ENCODE peak calls at places on chromosomes 2 and 18, in four cellular contexts. L is SK-N-SH, I is GM23338, Q is HCT116. W is an unnamed sample.

GRCh38 chr18:49011291-49011746 is 60.6 kb upstream of the SMAD7 start:
- DNase-seq in Q (no peak), L (peak), I (no peak), W (no peak)

GRCh38 chr2:160719116-160719515 is 225.5 kb upstream of the RBMS1 start:
- DNase-seq in I (no peak), L (no peak), Q (no peak), W (peak)

GRCh38 chr2:18788590-18788989 is 199.2 kb upstream of the NT5C1B start:
- DNase-seq in L (no peak), I (no peak), Q (no peak), W (no peak)

GRCh38 chr2:240465765-240466578 is 30.5 kb downstream of the GPC1 start:
- DNase-seq in Q (no peak), I (no peak), L (peak), W (no peak)

GRCh38 chr2:102059151-102059550 is 67.4 kb downstream of the IL1R2 start:
- DNase-seq in L (no peak), Q (no peak), I (no peak), W (no peak)

GRCh38 chr2:233051241-233052149 is 8.6 kb upstream of the INPP5D start:
- DNase-seq in Q (no peak), L (no peak), I (peak), W (no peak)

GRCh38 chr18:26777316-26778053 is 88.0 kb downstream of the AQP4 start:
- DNase-seq in L (no peak), Q (no peak), I (peak), W (no peak)

GRCh38 chr2:75607988-75608683 is 38.4 kb upstream of the MRPL19 start:
- DNase-seq in L (no peak), Q (no peak), I (peak), W (no peak)

GRCh38 chr18:49985246-49985645 is 171.9 kb upstream of the ACAA2 start:
- DNase-seq in L (no peak), I (no peak), Q (no peak), W (no peak)

GRCh38 chr2:224772494-224772893 is 56.3 kb upstream of the CCDC195 start:
- DNase-seq in L (no peak), I (no peak), Q (no peak), W (no peak)

GRCh38 chr2:8481463-8482009 is 200.3 kb upstream of the ID2 start:
- DNase-seq in I (no peak), L (no peak), Q (no peak), W (no peak)

GRCh38 chr2:40955635-40956034 is 503.7 kb upstream of the SLC8A1 start:
- DNase-seq in L (no peak), Q (no peak), I (no peak), W (no peak)

GRCh38 chr2:37672104-37672869 is 845 bp upstream of the CDC42EP3 start:
- DNase-seq in L (peak), Q (peak), I (peak), W (no peak)

GRCh38 chr2:213678437-213679218 is 394.4 kb downstream of the SPAG16 start:
- DNase-seq in I (no peak), L (no peak), Q (no peak), W (no peak)

GRCh38 chr18:73235491-73235890 is 367.7 kb upstream of the NETO1 start:
- DNase-seq in I (no peak), L (no peak), Q (no peak), W (peak)

GRCh38 chr2:204691911-204692510 is 146.7 kb downstream of the PARD3B start:
- DNase-seq in L (peak), I (peak), Q (peak), W (peak)

GRCh38 chr2:75676464-75676863 is 29.9 kb downstream of the MRPL19 start:
- DNase-seq in Q (no peak), L (no peak), I (no peak), W (no peak)

GRCh38 chr2:71603311-71603794 is 150.0 kb downstream of the DYSF start:
- DNase-seq in I (no peak), L (no peak), Q (no peak), W (no peak)

GRCh38 chr18:27033722-27034121 is 151.4 kb downstream of the CHST9 start:
- DNase-seq in I (peak), Q (no peak), L (no peak), W (no peak)

GRCh38 chr2:202064206-202064880 is 8.7 kb upstream of the KIAA2012 start:
- DNase-seq in Q (no peak), I (peak), L (peak), W (no peak)

GRCh38 chr2:152548996-152549395 is 168.3 kb downstream of the PRPF40A start:
- DNase-seq in L (no peak), I (no peak), Q (no peak), W (no peak)

GRCh38 chr2:196131384-196131861 is 40.0 kb downstream of the STK17B start:
- DNase-seq in Q (peak), L (peak), I (peak), W (peak)

GRCh38 chr2:12741361-12741760 is 24.6 kb downstream of the TRIB2 start:
- DNase-seq in Q (no peak), L (peak), I (no peak), W (no peak)

GRCh38 chr18:706438-706837 is 6.0 kb downstream of the ENOSF1 start:
- DNase-seq in L (no peak), I (no peak), Q (no peak), W (no peak)

GRCh38 chr2:233838251-233838650 is 16.1 kb downstream of the HJURP start:
- DNase-seq in L (no peak), I (no peak), Q (no peak), W (no peak)

GRCh38 chr2:198371902-198372611 is 567.7 kb downstream of the PLCL1 start:
- DNase-seq in I (no peak), L (no peak), Q (no peak), W (no peak)

GRCh38 chr2:216044883-216045499 is 31.6 kb upstream of the MREG start:
- DNase-seq in I (no peak), Q (no peak), L (no peak), W (no peak)

GRCh38 chr2:169928463-169928864 is 101.2 kb downstream of the UBR3 start:
- DNase-seq in Q (peak), L (peak), I (peak), W (peak)

GRCh38 chr2:190043441-190043840 is 19.1 kb downstream of the MSTN start:
- DNase-seq in L (no peak), I (no peak), Q (no peak), W (no peak)

GRCh38 chr2:71800106-71800809 is 346.9 kb downstream of the DYSF start:
- DNase-seq in I (no peak), L (no peak), Q (no peak), W (no peak)

GRCh38 chr18:57480724-57481123 is 45.5 kb downstream of the ONECUT2 start:
- DNase-seq in I (peak), L (no peak), Q (no peak), W (no peak)

GRCh38 chr18:8786766-8787670 is 81.7 kb downstream of the MTCL1 start:
- DNase-seq in I (no peak), L (peak), Q (no peak), W (no peak)

GRCh38 chr2:54666741-54667639 is 56.5 kb upstream of the EML6 start:
- DNase-seq in I (no peak), Q (no peak), L (no peak), W (no peak)

GRCh38 chr18:55780591-55781071 is 192.6 kb upstream of the TCF4 start:
- DNase-seq in Q (no peak), I (no peak), L (no peak), W (no peak)

DNA sequence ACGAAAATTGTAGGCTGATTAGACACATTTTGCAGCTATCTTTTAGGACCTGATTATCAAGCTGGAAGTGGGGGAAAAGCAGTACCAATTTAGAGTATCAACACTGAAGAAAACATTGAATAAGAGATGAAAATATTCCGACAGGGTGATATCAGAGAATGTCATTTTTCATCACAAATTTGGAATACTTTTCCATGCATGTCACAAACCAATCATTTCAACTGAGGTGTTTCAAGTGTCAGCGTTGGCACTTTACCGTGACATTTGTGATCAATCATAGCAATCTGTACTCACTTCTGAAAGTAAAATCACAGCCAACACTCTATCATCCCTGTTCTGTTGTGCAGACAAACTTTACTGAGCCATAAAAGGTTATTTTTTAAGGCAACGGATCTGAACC is 75.4 kb downstream of the PDE1A start:
- DNase-seq in Q (no peak), L (no peak), I (no peak), W (no peak)
- TF ChIP-seq CTCF in Q (no peak), L (no peak), I (no peak), W (no peak)

GRCh38 chr2:9800975-9801723 is 42.1 kb upstream of the TAF1B start:
- DNase-seq in I (no peak), Q (no peak), L (no peak), W (no peak)

GRCh38 chr2:9799729-9800632 is 43.3 kb upstream of the TAF1B start:
- DNase-seq in Q (peak), L (peak), I (peak), W (peak)

GRCh38 chr2:9802576-9802993 is 40.7 kb upstream of the TAF1B start:
- DNase-seq in Q (no peak), L (peak), I (no peak), W (no peak)

GRCh38 chr2:9799011-9799596 is 44.2 kb upstream of the TAF1B start:
- DNase-seq in Q (no peak), I (no peak), L (no peak), W (no peak)

DNA sequence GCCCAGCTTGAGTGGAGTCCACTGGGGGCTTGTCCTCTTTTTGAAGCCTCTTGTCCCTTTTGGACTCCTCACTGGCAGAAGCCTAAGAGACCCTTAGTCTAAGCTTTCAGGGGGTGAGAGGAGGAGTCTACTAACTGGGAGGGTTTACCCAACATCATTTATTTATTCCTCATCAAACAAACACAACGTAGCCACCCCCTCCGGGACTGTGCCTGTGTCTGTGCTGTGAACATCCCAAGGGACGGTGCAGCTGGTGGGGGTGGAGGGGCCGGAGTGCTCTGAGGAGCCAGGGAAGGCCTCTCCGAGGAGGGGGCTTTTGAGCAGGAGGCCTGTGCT is 42.7 kb upstream of the TAF1B start:
- DNase-seq in Q (no peak), I (no peak), L (no peak), W (no peak)
- H3K27ac ChIP-seq in Q (peak), I (no peak), L (no peak), W (peak)

DNA sequence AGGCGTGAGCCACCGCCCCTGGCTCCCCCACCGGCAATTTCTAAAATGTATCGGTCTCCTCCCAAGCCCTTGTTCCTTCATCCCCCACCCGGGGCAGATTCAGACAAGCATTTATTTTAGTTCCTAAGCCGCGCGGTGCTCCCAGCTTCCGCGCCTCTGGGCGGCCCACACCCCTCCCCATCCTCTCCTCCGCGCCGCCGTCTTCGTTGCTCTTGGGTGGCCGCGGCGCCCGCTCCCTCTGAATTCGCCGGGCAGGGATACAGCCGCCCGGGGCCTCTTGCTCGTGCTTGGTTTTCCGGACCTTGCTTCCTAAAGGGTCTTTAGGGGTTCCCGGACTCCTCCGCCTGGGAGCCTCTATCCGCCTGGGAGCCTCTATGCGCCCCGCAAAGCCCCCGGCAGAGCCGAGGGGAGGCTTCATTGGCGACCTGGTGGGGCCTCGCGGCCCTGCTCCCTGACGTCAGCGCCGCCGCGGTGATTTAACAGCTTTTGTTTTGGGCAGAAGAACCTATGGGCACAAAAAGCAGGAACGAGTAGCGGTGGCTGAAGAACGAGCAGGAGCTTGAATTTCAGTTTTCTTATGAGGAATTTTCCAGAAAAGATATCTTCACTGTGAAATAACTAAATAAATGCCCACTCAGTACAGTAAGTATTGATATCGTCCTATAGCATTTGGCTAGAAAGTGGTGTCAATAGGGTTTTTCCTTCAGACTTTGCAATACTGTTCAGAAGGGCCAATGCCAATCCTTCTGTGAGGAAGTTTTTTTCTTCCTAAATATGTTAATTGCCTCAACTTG is 37.3 kb downstream of the PRKRA start:
- DNase-seq in L (peak), Q (peak), I (peak), W (peak)
- TF ChIP-seq REST in L (no peak), Q (no peak), I (no peak), W (no peak)

DNA sequence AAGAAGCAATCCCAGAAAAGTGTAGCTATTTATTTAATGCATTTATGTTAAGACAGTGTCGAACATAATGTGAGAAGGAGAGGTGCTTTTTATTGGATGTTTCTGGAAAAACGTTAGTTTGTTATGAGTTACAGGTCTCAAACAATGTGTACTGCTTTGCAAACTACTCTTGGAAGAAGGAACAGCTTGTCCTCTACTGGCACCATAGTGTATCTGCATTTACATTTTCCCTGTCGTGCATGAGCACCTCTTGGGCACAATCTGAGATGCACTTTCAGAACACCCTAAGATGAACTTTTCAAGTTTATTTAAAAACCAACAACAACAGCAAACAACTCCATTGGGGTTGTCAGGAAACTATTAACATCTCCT is 22.8 kb downstream of the CCNYL1 start:
- DNase-seq in Q (peak), L (peak), I (no peak), W (no peak)
- TF ChIP-seq CTCF in Q (peak), L (peak), I (no peak), W (peak)

GRCh38 chr2:99710720-99711612 is 221.1 kb upstream of the REV1 start:
- DNase-seq in L (no peak), Q (no peak), I (peak), W (no peak)
- H3K27ac ChIP-seq in L (peak), Q (no peak), I (no peak), W (no peak)

GRCh38 chr2:43319541-43319940 is 93.1 kb upstream of the ZFP36L2 start:
- DNase-seq in Q (no peak), I (no peak), L (peak), W (no peak)
- TF ChIP-seq REST in Q (no peak), I (no peak), L (no peak), W (no peak)

GRCh38 chr2:172066394-172066863 is 18.9 kb upstream of the DLX1 start:
- DNase-seq in L (no peak), Q (no peak), I (no peak), W (no peak)

GRCh38 chr2:172074254-172074653 is 11.1 kb upstream of the DLX1 start:
- DNase-seq in L (no peak), I (no peak), Q (no peak), W (no peak)

GRCh38 chr2:172073518-172073917 is 11.8 kb upstream of the DLX1 start:
- DNase-seq in L (no peak), I (no peak), Q (no peak), W (no peak)

GRCh38 chr2:172072279-172072678 is 13.0 kb upstream of the DLX1 start:
- DNase-seq in Q (no peak), L (no peak), I (no peak), W (no peak)

GRCh38 chr2:172070936-172071335 is 14.4 kb upstream of the DLX1 start:
- DNase-seq in I (no peak), Q (no peak), L (no peak), W (no peak)
- TF ChIP-seq CTCF in I (no peak), Q (no peak), L (no peak), W (no peak)

DNA sequence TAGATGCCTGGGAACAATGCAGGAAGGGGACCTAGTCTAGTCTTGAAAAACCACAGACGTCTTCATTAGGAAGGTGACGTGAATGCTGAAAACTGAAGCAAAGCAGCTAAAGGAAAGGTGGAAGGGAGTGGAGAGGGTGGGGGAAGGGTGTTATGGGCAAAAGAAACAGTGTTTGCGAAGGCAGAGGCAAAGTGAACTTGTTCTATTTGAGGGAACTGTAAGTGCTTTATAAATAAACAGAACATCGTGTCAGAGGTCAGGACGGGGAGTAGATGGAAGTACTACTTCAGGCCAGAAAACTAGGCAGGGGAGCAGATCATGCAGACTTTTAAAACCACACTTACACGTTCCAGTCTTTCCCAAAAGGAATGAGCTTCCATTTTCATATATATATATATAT is 57.8 kb downstream of the FASTKD2 start:
- DNase-seq in I (no peak), Q (no peak), L (no peak), W (no peak)
- H3K27ac ChIP-seq in I (no peak), Q (no peak), L (no peak), W (no peak)

GRCh38 chr2:27736031-27736889 is 35.3 kb upstream of the MRPL33 start:
- DNase-seq in Q (no peak), I (no peak), L (no peak), W (no peak)

GRCh38 chr2:27736890-27737204 is 34.7 kb upstream of the MRPL33 start:
- DNase-seq in I (no peak), Q (no peak), L (no peak), W (no peak)

GRCh38 chr2:27734305-27734704 is 37.2 kb upstream of the MRPL33 start:
- DNase-seq in Q (no peak), I (no peak), L (no peak), W (no peak)

GRCh38 chr2:27737676-27738348 is 33.7 kb upstream of the MRPL33 start:
- DNase-seq in I (no peak), L (peak), Q (no peak), W (no peak)

GRCh38 chr2:27735263-27735904 is 36.1 kb upstream of the MRPL33 start:
- DNase-seq in L (no peak), Q (no peak), I (peak), W (no peak)
- TF ChIP-seq REST in L (no peak), Q (no peak), I (no peak), W (no peak)

GRCh38 chr2:69718338-69718965 is 23.5 kb upstream of the ANXA4 start:
- DNase-seq in L (no peak), Q (no peak), I (no peak), W (no peak)

GRCh38 chr2:69717902-69718301 is 24.0 kb upstream of the ANXA4 start:
- DNase-seq in Q (no peak), L (no peak), I (peak), W (no peak)

GRCh38 chr2:69723791-69724190 is 18.1 kb upstream of the ANXA4 start:
- DNase-seq in L (no peak), Q (no peak), I (no peak), W (no peak)

GRCh38 chr2:69720922-69721491 is 20.9 kb upstream of the ANXA4 start:
- DNase-seq in Q (no peak), L (peak), I (no peak), W (no peak)

GRCh38 chr2:69720404-69720803 is 21.5 kb upstream of the ANXA4 start:
- DNase-seq in I (no peak), Q (no peak), L (peak), W (no peak)
- TF ChIP-seq CTCF in I (no peak), Q (peak), L (peak), W (peak)